ENCODE peak calls at places on chromosomes 13 and 19, in ten cellular contexts. Y, Z, F, E, D, X, R, G, Q and T are unnamed samples.
A peak's percentile ranks its signal among the peaks of the same experiment; 100 is the strongest.

GRCh38 chr13:74850893-74851292 is 631.1 kb downstream of the TBC1D4 start:
- DNase-seq in Y (no peak), R (no peak), Z (no peak), F (no peak), G (no peak), D (no peak), E (no peak), X (no peak), Q (no peak), T (no peak)

GRCh38 chr13:42906257-42906656 is 85.8 kb downstream of the EPSTI1 start:
- DNase-seq in Z (no peak), Q (no peak), R (no peak), X (no peak), D (peak; percentile 69), G (no peak), Y (no peak), F (no peak), E (no peak), T (no peak)

GRCh38 chr13:95564091-95564490 is 11.6 kb downstream of the CLDN10 start:
- DNase-seq in X (no peak), E (no peak), F (peak; percentile 18), Z (no peak), R (peak; percentile 17), D (no peak), Y (no peak), Q (no peak), G (no peak), T (no peak)

GRCh38 chr19:54345938-54346386 is 7.0 kb upstream of the LILRA4 start:
- DNase-seq in Q (no peak), F (no peak), R (no peak), G (no peak), Z (no peak), E (no peak), D (no peak), Y (no peak), X (no peak), T (peak; percentile 42)

GRCh38 chr19:16587031-16588023 is 15.1 kb upstream of the SLC35E1 start:
- DNase-seq in X (no peak), E (peak; percentile 59), D (peak; percentile 84), Q (no peak), G (peak; percentile 84), R (peak; percentile 9), Y (no peak), Z (peak; percentile 67), F (peak; percentile 33), T (peak; percentile 69)

GRCh38 chr19:16921766-16922591 is 33.2 kb downstream of the F2RL3 start:
- DNase-seq in Q (no peak), X (no peak), R (no peak), E (no peak), F (no peak), G (peak; percentile 60), Z (no peak), D (no peak), Y (no peak), T (no peak)

GRCh38 chr13:51738226-51738905 is 65.6 kb downstream of the DHRS12 start:
- DNase-seq in Z (no peak), Y (no peak), F (no peak), R (no peak), Q (no peak), X (no peak), D (no peak), G (no peak), E (no peak), T (no peak)

GRCh38 chr13:60112771-60113170 is 51.0 kb downstream of the DIAPH3 start:
- DNase-seq in Q (no peak), R (no peak), E (no peak), G (no peak), Y (no peak), X (no peak), Z (peak; percentile 69), D (peak; percentile 53), F (peak; percentile 30), T (no peak)

GRCh38 chr13:106573279-106573831 is 5.4 kb upstream of the ARGLU1 start:
- DNase-seq in E (no peak), Q (no peak), Y (no peak), Z (peak; percentile 52), F (no peak), D (no peak), X (no peak), G (no peak), R (peak; percentile 68), T (no peak)

GRCh38 chr13:64538711-64539110 is 2691.4 kb downstream of the PCDH9 start:
- DNase-seq in Z (peak; percentile 13), R (no peak), G (no peak), X (no peak), Q (no peak), F (no peak), Y (no peak), D (peak; percentile 9), E (no peak), T (no peak)

GRCh38 chr19:17602872-17603552 is 47.6 kb downstream of the COLGALT1 start:
- DNase-seq in Q (no peak), R (no peak), E (no peak), X (no peak), D (no peak), G (no peak), Z (no peak), F (no peak), Y (no peak), T (no peak)

GRCh38 chr13:44106231-44107152 is 226.8 kb downstream of the LACC1 start:
- DNase-seq in Y (no peak), Z (no peak), E (no peak), D (no peak), X (no peak), G (no peak), F (no peak), R (no peak), Q (no peak), T (no peak)

GRCh38 chr19:47434088-47434487 is 14.8 kb upstream of the MEIS3 start:
- DNase-seq in R (no peak), E (no peak), F (no peak), G (no peak), X (no peak), D (no peak), Y (no peak), Z (no peak), Q (no peak), T (no peak)

GRCh38 chr19:17242431-17243208 is 3.1 kb downstream of the NR2F6 start:
- DNase-seq in E (no peak), Z (no peak), D (no peak), R (no peak), X (no peak), F (no peak), Q (no peak), Y (no peak), G (no peak), T (no peak)

GRCh38 chr19:41025411-41025810 is 34.3 kb downstream of the CYP2B6 start:
- DNase-seq in D (no peak), R (no peak), E (no peak), Y (no peak), G (no peak), X (no peak), Q (no peak), Z (no peak), F (no peak), T (no peak)
- TF ChIP-seq CTCF in D (no peak), R (no peak), E (no peak), Y (no peak), G (no peak), X (no peak), Q (no peak), Z (no peak), F (no peak), T (no peak)

GRCh38 chr19:14272623-14273022 is 66.7 kb upstream of the ADGRL1 start:
- DNase-seq in R (no peak), F (no peak), E (no peak), D (no peak), Z (no peak), Q (no peak), Y (no peak), G (no peak), X (no peak), T (no peak)
- TF ChIP-seq CTCF in R (no peak), F (no peak), E (no peak), D (no peak), Z (no peak), Q (no peak), Y (no peak), G (no peak), X (no peak), T (no peak)

GRCh38 chr19:31235806-31236205 is 113.4 kb downstream of the TSHZ3 start:
- DNase-seq in E (no peak), Y (no peak), Q (no peak), X (no peak), Z (no peak), G (no peak), D (peak; percentile 83), R (no peak), F (no peak), T (no peak)

GRCh38 chr19:31231181-31231580 is 118.1 kb downstream of the TSHZ3 start:
- DNase-seq in D (no peak), Y (no peak), Z (peak; percentile 32), F (peak; percentile 30), Q (no peak), G (no peak), X (no peak), R (peak; percentile 17), E (no peak), T (no peak)

GRCh38 chr19:31232871-31233270 is 116.4 kb downstream of the TSHZ3 start:
- DNase-seq in Q (no peak), D (peak; percentile 67), F (peak; percentile 94), Z (peak; percentile 96), Y (no peak), R (peak; percentile 97), G (no peak), E (peak; percentile 63), X (no peak), T (no peak)

GRCh38 chr19:31233288-31233687 is 115.9 kb downstream of the TSHZ3 start:
- DNase-seq in X (no peak), E (no peak), F (no peak), Y (no peak), D (no peak), R (no peak), Z (no peak), Q (no peak), G (no peak), T (no peak)

DNA sequence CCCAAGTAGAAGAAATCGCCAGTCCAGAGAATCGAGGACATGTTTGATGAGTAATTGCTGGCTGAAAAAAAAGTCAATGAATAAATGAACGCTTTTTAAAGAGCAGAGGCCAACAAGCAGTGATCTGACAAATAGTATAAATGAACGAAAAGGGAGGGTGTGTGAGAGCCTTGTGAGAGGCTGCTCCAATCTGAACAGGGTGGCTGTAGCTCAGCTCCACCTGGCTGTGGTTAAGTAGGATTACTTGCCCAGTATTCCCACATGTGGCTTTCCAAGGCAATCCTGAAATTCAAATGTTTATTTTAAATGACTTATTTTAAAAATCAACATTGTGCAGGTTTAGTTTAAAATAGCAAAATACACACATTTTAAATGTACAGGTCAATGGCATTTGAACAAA is 117.0 kb downstream of the TSHZ3 start:
- DNase-seq in G (no peak), F (peak; percentile 53), D (peak; percentile 28), Q (no peak), R (peak; percentile 39), X (no peak), Z (peak; percentile 72), Y (no peak), E (no peak), T (no peak)
- TF ChIP-seq CTCF in G (no peak), F (no peak), D (peak; percentile 42), Q (peak; percentile 28), R (no peak), X (no peak), Z (no peak), Y (peak; percentile 25), E (no peak), T (no peak)

DNA sequence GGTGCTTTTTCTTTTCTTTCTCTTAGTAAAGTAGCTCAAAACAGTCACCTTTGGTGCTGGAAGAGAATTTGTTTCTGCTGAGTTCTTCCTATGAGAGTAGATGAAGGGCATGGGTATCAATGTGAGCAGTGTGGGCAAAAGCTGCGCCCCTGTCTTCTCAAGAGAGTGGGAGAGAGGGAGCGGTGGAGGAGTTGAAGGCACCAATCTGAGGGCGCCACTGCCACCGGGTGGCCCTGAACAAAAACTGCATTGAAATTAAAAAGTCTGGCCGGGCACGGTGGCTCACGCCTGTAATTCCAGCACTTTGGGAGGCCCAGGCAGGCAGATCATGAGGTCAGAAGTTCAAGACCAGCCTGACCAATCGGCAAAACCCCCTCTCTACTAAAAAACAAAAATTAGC is 28.7 kb upstream of the EPHX3 start:
- DNase-seq in Q (peak; percentile 49), Y (no peak), E (no peak), X (no peak), F (no peak), R (no peak), G (peak; percentile 41), Z (no peak), D (no peak), T (no peak)
- TF ChIP-seq CTCF in Q (peak; percentile 49), Y (peak; percentile 39), E (peak; percentile 59), X (no peak), F (peak; percentile 40), R (peak; percentile 29), G (no peak), Z (peak; percentile 40), D (peak; percentile 34), T (no peak)